ENCODE peak calls at places on chromosomes 5 and 9, in six cellular contexts. W is GM13976; R is WERI-Rb-1; J is left lobe of liver; E is CD8-positive, alpha-beta T cell; S is CD8-positive, alpha-beta memory T cell. I is an unnamed sample.
A peak's percentile ranks its signal among the peaks of the same experiment; 100 is the strongest.

GRCh38 chr5:35926389-35927051 is 11.9 kb downstream of the CAPSL start:
- DNase-seq in R (peak; percentile 42), W (peak; percentile 67), E (peak; percentile 73), J (no peak), S (peak; percentile 26), I (peak; percentile 74)

GRCh38 chr5:10578869-10579268 is 15.0 kb downstream of the ANKRD33B start:
- DNase-seq in W (no peak), S (no peak), R (peak; percentile 3), J (no peak), E (no peak), I (no peak)

GRCh38 chr9:124602204-124602603 is 95.0 kb upstream of the NR5A1 start:
- DNase-seq in W (no peak), R (no peak), E (no peak), S (no peak), J (no peak), I (no peak)

GRCh38 chr5:154860123-154860522 is 1.7 kb downstream of the CNOT8 start:
- DNase-seq in E (no peak), W (no peak), J (no peak), R (no peak), S (no peak), I (no peak)

GRCh38 chr9:128903871-128904371 is 16.9 kb upstream of the PHYHD1 start:
- DNase-seq in W (no peak), S (no peak), J (no peak), R (no peak), E (no peak), I (no peak)

GRCh38 chr5:180637962-180638680 is 11.3 kb downstream of the FLT4 start:
- DNase-seq in S (no peak), R (no peak), J (no peak), E (no peak), W (no peak), I (no peak)

GRCh38 chr5:138944527-138945322 is 69.6 kb upstream of the LRRTM2 start:
- DNase-seq in J (no peak), E (no peak), W (peak; percentile 34), R (no peak), S (no peak), I (no peak)

GRCh38 chr5:16411235-16411634 is 54.4 kb downstream of the ZNF622 start:
- DNase-seq in W (no peak), S (no peak), E (no peak), R (no peak), J (no peak), I (no peak)

GRCh38 chr9:35914307-35914807 is 5.1 kb downstream of the SPAAR start:
- DNase-seq in S (no peak), E (no peak), W (no peak), J (peak; percentile 78), R (peak; percentile 80), I (no peak)

GRCh38 chr5:78361226-78361993 is 993 bp downstream of the SCAMP1 start:
- DNase-seq in S (no peak), W (no peak), R (peak; percentile 60), J (peak; percentile 66), E (no peak), I (peak; percentile 76)

GRCh38 chr9:79264511-79265448 is 307.0 kb upstream of the TLE4 start:
- DNase-seq in J (no peak), W (no peak), S (no peak), E (no peak), R (no peak), I (no peak)

GRCh38 chr9:75891277-75892167 is 1.0 kb downstream of the PCSK5 start:
- DNase-seq in J (peak; percentile 49), R (peak; percentile 17), E (peak; percentile 64), S (no peak), W (peak; percentile 36), I (peak; percentile 34)

GRCh38 chr5:126046275-126046674 is 376.9 kb upstream of the GRAMD2B start:
- DNase-seq in S (no peak), W (no peak), J (no peak), E (no peak), R (no peak), I (no peak)

GRCh38 chr5:6085461-6085860 is 292.9 kb downstream of the MED10 start:
- DNase-seq in S (no peak), W (no peak), E (no peak), J (no peak), R (no peak), I (no peak)

GRCh38 chr5:34474573-34475021 is 181.5 kb upstream of the RAI14 start:
- DNase-seq in S (no peak), J (no peak), E (no peak), R (peak; percentile 18), W (peak; percentile 58), I (peak; percentile 65)

I was measured in NCI-H82.